ENCODE peak calls at places on chromosomes 11 and 22, in four cellular contexts. O is H9, V is heart right ventricle, F is psoas muscle. D is an unnamed sample.
A peak's percentile ranks its signal among the peaks of the same experiment; 100 is the strongest.

GRCh38 chr11:1557904-1558831 is 13.9 kb downstream of the DUSP8 start:
- DNase-seq in V (peak; percentile 55), O (peak; percentile 40), F (peak; percentile 65), D (no peak)

GRCh38 chr22:17780116-17780740 is 6.0 kb upstream of the BID start:
- DNase-seq in V (no peak), F (peak; percentile 42), O (no peak), D (no peak)

GRCh38 chr11:22234743-22235142 is 41.9 kb downstream of the ANO5 start:
- DNase-seq in V (no peak), O (peak; percentile 28), F (no peak), D (no peak)

GRCh38 chr11:19076744-19077589 is 16.4 kb upstream of the MRGPRX2 start:
- DNase-seq in F (peak; percentile 61), O (peak; percentile 71), V (peak; percentile 36), D (peak; percentile 28)

GRCh38 chr22:30121988-30122387 is 41.7 kb downstream of the HORMAD2 start:
- DNase-seq in F (no peak), V (no peak), O (no peak), D (no peak)

GRCh38 chr11:107695446-107695845 is 16.4 kb downstream of the SLN start:
- DNase-seq in O (no peak), F (no peak), V (no peak), D (no peak)

GRCh38 chr22:18157714-18158028 is 7.7 kb downstream of the USP18 start:
- DNase-seq in O (no peak), F (no peak), V (no peak), D (no peak)

GRCh38 chr22:19995611-19996339 is 20.8 kb downstream of the ARVCF start:
- DNase-seq in V (peak; percentile 25), F (peak; percentile 47), O (no peak), D (no peak)

GRCh38 chr22:32996702-32997101 is 61.5 kb downstream of the SYN3 start:
- DNase-seq in O (no peak), F (peak; percentile 90), V (peak; percentile 70), D (no peak)

GRCh38 chr11:45093761-45094455 is 52.5 kb upstream of the PRDM11 start:
- DNase-seq in O (peak; percentile 17), F (no peak), V (no peak), D (no peak)

GRCh38 chr11:64878223-64878493 is 263 bp downstream of the EHD1 start:
- DNase-seq in F (no peak), O (no peak), V (no peak), D (no peak)

GRCh38 chr22:41818596-41818995 is 14.3 kb upstream of the SREBF2 start:
- DNase-seq in F (no peak), O (no peak), V (no peak), D (no peak)

GRCh38 chr11:15819679-15820286 is 536.6 kb downstream of the SOX6 start:
- DNase-seq in V (peak; percentile 84), F (peak; percentile 87), O (peak; percentile 73), D (no peak)

GRCh38 chr11:61693897-61694840 is 14.0 kb downstream of the DAGLA start:
- DNase-seq in F (no peak), V (no peak), O (no peak), D (no peak)

GRCh38 chr22:28222976-28223375 is 303.9 kb upstream of the PITPNB start:
- DNase-seq in F (no peak), O (no peak), V (no peak), D (no peak)

GRCh38 chr22:26956346-26956745 is 299.0 kb downstream of the MIAT start:
- DNase-seq in F (no peak), V (no peak), O (no peak), D (no peak)

GRCh38 chr11:77270921-77271320 is 30.6 kb downstream of the GDPD4 start:
- DNase-seq in V (no peak), O (no peak), F (no peak), D (no peak)

GRCh38 chr11:118098996-118099837 is 12.5 kb upstream of the SMIM35 start:
- DNase-seq in V (no peak), O (peak; percentile 57), F (no peak), D (no peak)

GRCh38 chr11:72869845-72870244 is 55.6 kb downstream of the ATG16L2 start:
- DNase-seq in V (no peak), O (no peak), F (no peak), D (no peak)

GRCh38 chr11:9573775-9574555 is 495 bp downstream of the WEE1 start:
- DNase-seq in O (no peak), F (peak; percentile 56), V (peak; percentile 31), D (no peak)

GRCh38 chr11:94668240-94668793 is 99.8 kb upstream of the AMOTL1 start:
- DNase-seq in O (no peak), V (no peak), F (no peak), D (no peak)

GRCh38 chr11:70942593-70942992 is 309.8 kb downstream of the SHANK2 start:
- DNase-seq in F (no peak), V (no peak), O (no peak), D (no peak)

GRCh38 chr11:17014321-17014773 is at the start of gene PLEKHA7:
- DNase-seq in F (no peak), V (no peak), O (no peak), D (peak; percentile 9)

GRCh38 chr11:65645710-65646109 is 7.8 kb downstream of the SIPA1 start:
- DNase-seq in V (no peak), F (no peak), O (no peak), D (no peak)

GRCh38 chr11:91792779-91793262 is 431.8 kb upstream of the FAT3 start:
- DNase-seq in F (no peak), O (no peak), V (no peak), D (no peak)

GRCh38 chr11:38019072-38019775 is 1421.2 kb upstream of the RAG2 start:
- DNase-seq in V (no peak), O (peak; percentile 63), F (no peak), D (no peak)

GRCh38 chr11:131663403-131664200 is 293.2 kb downstream of the NTM start:
- DNase-seq in F (no peak), O (no peak), V (no peak), D (no peak)

GRCh38 chr11:60265373-60266214 is 14.9 kb upstream of the MS4A4A start:
- DNase-seq in V (no peak), O (no peak), F (no peak), D (no peak)

GRCh38 chr11:104623518-104623917 is 274.7 kb downstream of the CASP12 start:
- DNase-seq in O (no peak), F (no peak), V (no peak), D (no peak)

GRCh38 chr11:97118756-97119155 is 728.9 kb downstream of the JRKL start:
- DNase-seq in F (no peak), O (no peak), V (no peak), D (no peak)

GRCh38 chr11:6437993-6438392 is 2.8 kb downstream of the HPX start:
- DNase-seq in O (no peak), F (no peak), V (no peak), D (no peak)

GRCh38 chr22:28600546-28601143 is 79.0 kb downstream of the TTC28 start:
- DNase-seq in O (no peak), F (no peak), V (no peak), D (peak; percentile 2)

GRCh38 chr11:67691149-67691548 is 16.7 kb upstream of the ALDH3B2 start:
- DNase-seq in O (no peak), V (no peak), F (no peak), D (no peak)

GRCh38 chr11:66039765-66040164 is 9.2 kb downstream of the GAL3ST3 start:
- DNase-seq in O (no peak), V (no peak), F (no peak), D (no peak)

GRCh38 chr11:15941206-15941770 is 415.1 kb downstream of the SOX6 start:
- DNase-seq in O (peak; percentile 87), V (peak; percentile 54), F (peak; percentile 70), D (no peak)

GRCh38 chr11:18618341-18619025 is 15.7 kb downstream of the SPTY2D1 start:
- DNase-seq in O (no peak), F (no peak), V (no peak), D (no peak)

GRCh38 chr22:31753005-31753633 is 700 bp upstream of the DEPDC5 start:
- DNase-seq in V (peak; percentile 37), O (peak; percentile 93), F (peak; percentile 67), D (no peak)

DNA sequence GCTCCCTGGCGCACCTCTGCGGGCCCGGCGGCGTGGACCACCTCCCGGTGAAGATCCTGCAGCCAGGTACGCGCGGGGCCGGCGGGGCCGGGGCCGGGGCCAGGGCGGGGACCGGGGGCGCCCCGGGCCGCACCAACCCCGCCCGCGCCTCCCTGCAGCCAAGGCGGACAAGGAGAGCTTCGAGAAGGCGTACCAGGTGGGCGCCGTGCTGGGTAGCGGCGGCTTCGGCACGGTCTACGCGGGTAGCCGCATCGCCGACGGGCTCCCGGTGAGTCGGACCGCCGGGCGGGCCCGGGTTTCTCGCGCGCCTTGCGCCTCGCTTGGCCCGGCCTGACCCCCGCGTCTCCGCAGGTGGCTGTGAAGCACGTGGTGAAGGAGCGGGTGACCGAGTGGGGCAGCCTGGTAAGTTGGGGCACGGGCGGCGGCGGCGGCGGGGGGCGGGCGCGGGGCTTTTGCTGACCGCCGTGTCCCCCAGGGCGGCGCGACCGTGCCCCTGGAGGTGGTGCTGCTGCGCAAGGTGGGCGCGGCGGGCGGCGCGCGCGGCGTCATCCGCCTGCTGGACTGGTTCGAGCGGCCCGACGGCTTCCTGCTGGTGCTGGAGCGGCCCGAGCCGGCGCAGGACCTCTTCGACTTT is 512 bp downstream of the PIM3 start:
- DNase-seq in O (no peak), F (peak; percentile 76), V (peak; percentile 62), D (peak; percentile 9)
- H3K4me1 ChIP-seq in O (no peaks in the 10 kb centered on the region), F (peaks cover 41% of the 10 kb centered on the region), V (peaks cover 58% of the 10 kb centered on the region), D (peaks cover 31% of the 10 kb centered on the region)

GRCh38 chr11:122187373-122188165 is 71.6 kb upstream of the BLID start:
- DNase-seq in F (no peak), V (no peak), O (no peak), D (no peak)

GRCh38 chr11:122189259-122189658 is 73.2 kb upstream of the BLID start:
- DNase-seq in F (no peak), O (no peak), V (no peak), D (no peak)

GRCh38 chr11:122183933-122184332 is 67.9 kb upstream of the BLID start:
- DNase-seq in F (no peak), O (no peak), V (no peak), D (no peak)

GRCh38 chr11:122181893-122182292 is 65.9 kb upstream of the BLID start:
- DNase-seq in O (no peak), V (no peak), F (no peak), D (no peak)

GRCh38 chr11:122186439-122187080 is 70.5 kb upstream of the BLID start:
- DNase-seq in V (no peak), O (no peak), F (no peak), D (no peak)
- H3K4me1 ChIP-seq in V (peaks cover 19% of the 10 kb centered on the region), O (no peaks in the 10 kb centered on the region), F (peaks cover 13% of the 10 kb centered on the region), D (no peaks in the 10 kb centered on the region)

GRCh38 chr11:68810164-68810563 is 31.6 kb downstream of the CPT1A start:
- DNase-seq in V (peak; percentile 76), O (no peak), F (peak; percentile 90), D (no peak)
- H3K4me1 ChIP-seq in V (peaks cover 30% of the 10 kb centered on the region), O (no peaks in the 10 kb centered on the region), F (peaks cover 16% of the 10 kb centered on the region), D (no peaks in the 10 kb centered on the region)

GRCh38 chr22:50481045-50481439 is 301 bp upstream of the ADM2 start:
- DNase-seq in F (no peak), O (no peak), V (no peak), D (no peak)
- H3K4me1 ChIP-seq in F (peaks cover 4% of the 10 kb centered on the region), O (no peaks in the 10 kb centered on the region), V (peaks cover 14% of the 10 kb centered on the region), D (peaks cover 15% of the 10 kb centered on the region)

GRCh38 chr22:37193629-37194191 is 5.7 kb upstream of the C1QTNF6 start:
- DNase-seq in V (no peak), O (no peak), F (peak; percentile 4), D (no peak)
- H3K4me1 ChIP-seq in V (peaks cover 63% of the 10 kb centered on the region), O (no peaks in the 10 kb centered on the region), F (peaks cover 48% of the 10 kb centered on the region), D (peaks cover 8% of the 10 kb centered on the region)

GRCh38 chr11:63761173-63761572 is 7.4 kb downstream of the ZFTA start:
- DNase-seq in V (no peak), O (peak; percentile 80), F (no peak), D (no peak)
- H3K4me1 ChIP-seq in V (peaks cover 22% of the 10 kb centered on the region), O (no peaks in the 10 kb centered on the region), F (no peaks in the 10 kb centered on the region), D (no peaks in the 10 kb centered on the region)

D was measured in effector memory CD4-positive, alpha-beta T cell.